ENCODE peak calls at places on chromosomes 4 and X, in nine cellular contexts. W is activated B cell treated with CpG ODN at 0.5 μM for 24 hours, I is breast epithelium, K is RWPE1, V is heart right ventricle, Y is OCI-LY7, T is colonic mucosa, R is spleen, G is K562. S is an unnamed sample.

GRCh38 chr4:183912585-183912984 is 7.5 kb downstream of the STOX2 start:
- DNase-seq in W (no peak), I (no peak), K (peak), V (no peak), Y (no peak), T (no peak), R (no peak), G (no peak), S (no peak)

GRCh38 chrX:12239356-12240082 is 101.2 kb downstream of the FRMPD4 start:
- DNase-seq in W (no peak), I (no peak), K (no peak), V (no peak), Y (no peak), T (no peak), R (no peak), G (no peak), S (no peak)

GRCh38 chrX:47568656-47569295 is 7.8 kb downstream of the ARAF start:
- DNase-seq in W (no peak), I (no peak), K (no peak), V (no peak), Y (peak), T (no peak), R (no peak), G (no peak), S (no peak)

GRCh38 chrX:92213781-92214180 is 434.6 kb downstream of the PCDH11X start:
- DNase-seq in W (no peak), I (no peak), K (peak), V (no peak), Y (no peak), T (no peak), R (no peak), G (no peak), S (no peak)

GRCh38 chrX:124406294-124407013 is 60.1 kb downstream of the SH2D1A start:
- DNase-seq in W (no peak), I (no peak), K (peak), V (peak), Y (peak), T (peak), R (no peak), G (peak), S (no peak)

GRCh38 chrX:15055146-15055930 is 182.1 kb downstream of the MOSPD2 start:
- DNase-seq in W (no peak), I (no peak), K (no peak), V (no peak), Y (no peak), T (no peak), R (no peak), G (no peak), S (no peak)

GRCh38 chr4:15457401-15458201 is 12.1 kb upstream of the CC2D2A start:
- DNase-seq in W (no peak), I (no peak), K (no peak), V (no peak), Y (peak), T (no peak), R (no peak), G (peak), S (no peak)

GRCh38 chr4:23930750-23931488 is 41.1 kb upstream of the PPARGC1A start:
- DNase-seq in W (no peak), I (peak), K (no peak), V (peak), Y (no peak), T (peak), R (no peak), G (no peak), S (no peak)

GRCh38 chr4:129808242-129808641 is 712.3 kb downstream of the C4orf33 start:
- DNase-seq in W (no peak), I (no peak), K (no peak), V (no peak), Y (no peak), T (no peak), R (no peak), G (no peak), S (no peak)

GRCh38 chr4:184351560-184352451 is 122.5 kb downstream of the IRF2 start:
- DNase-seq in W (no peak), I (no peak), K (no peak), V (no peak), Y (no peak), T (no peak), R (no peak), G (no peak), S (no peak)

GRCh38 chr4:11079171-11079570 is 349.5 kb downstream of the HS3ST1 start:
- DNase-seq in W (no peak), I (no peak), K (peak), V (no peak), Y (no peak), T (no peak), R (no peak), G (no peak), S (no peak)

GRCh38 chr4:143586080-143586479 is 72.6 kb downstream of the SMARCA5 start:
- DNase-seq in W (no peak), I (no peak), K (no peak), V (no peak), Y (no peak), T (no peak), R (no peak), G (no peak), S (no peak)

GRCh38 chr4:143585548-143585947 is 72.0 kb downstream of the SMARCA5 start:
- DNase-seq in W (no peak), I (no peak), K (no peak), V (no peak), Y (no peak), T (no peak), R (no peak), G (no peak), S (no peak)

GRCh38 chr4:143587703-143588102 is 74.2 kb downstream of the SMARCA5 start:
- DNase-seq in W (no peak), I (no peak), K (no peak), V (no peak), Y (no peak), T (no peak), R (no peak), G (no peak), S (no peak)
- TF ChIP-seq CTCF in W (no peak), I (no peak), K (no peak), V (peak), Y (peak), T (no peak), R (no peak), G (peak), S (no peak)

DNA sequence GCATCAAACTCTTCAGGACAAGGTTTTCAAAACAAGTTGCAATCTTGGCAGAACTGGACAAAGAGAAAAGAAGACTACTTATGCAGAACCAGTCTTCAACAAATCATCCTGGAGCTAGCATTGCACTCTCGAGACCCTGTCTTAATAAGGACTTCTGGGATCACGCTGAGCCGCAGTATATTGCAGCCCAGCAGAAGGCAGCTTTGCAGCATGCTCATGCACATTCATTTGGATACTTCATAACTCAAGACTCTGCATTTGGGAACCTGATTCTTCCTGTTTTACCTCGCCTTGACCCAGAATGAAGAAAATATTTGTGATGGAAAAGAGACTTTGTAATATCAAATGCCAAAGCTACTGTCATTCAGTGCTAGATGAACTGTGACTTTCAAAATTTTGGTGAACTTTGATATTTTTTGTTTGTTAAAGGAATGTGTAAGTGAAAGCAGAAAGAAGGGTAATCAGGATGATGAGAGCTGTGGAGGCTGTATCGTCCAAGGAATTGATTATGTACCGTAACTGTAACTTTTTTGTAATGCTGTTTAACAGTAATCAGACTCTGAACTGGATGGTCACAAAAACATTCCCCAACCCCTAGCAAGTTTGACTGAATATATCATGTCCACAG is 27.2 kb downstream of the HSPA4L start:
- DNase-seq in W (no peak), I (no peak), K (no peak), V (no peak), Y (no peak), T (no peak), R (no peak), G (no peak), S (no peak)
- TF ChIP-seq CTCF in W (no peak), I (no peak), K (no peak), V (no peak), Y (no peak), T (no peak), R (no peak), G (peak), S (no peak)

GRCh38 chr4:158758142-158758541 is 10.7 kb upstream of the FNIP2 start:
- DNase-seq in W (no peak), I (no peak), K (no peak), V (no peak), Y (no peak), T (no peak), R (no peak), G (no peak), S (no peak)
- TF ChIP-seq CTCF in W (no peak), I (no peak), K (no peak), V (no peak), Y (no peak), T (no peak), R (no peak), G (no peak), S (no peak)

GRCh38 chr4:101033986-101034385 is 313.3 kb downstream of the PPP3CA start:
- DNase-seq in W (no peak), I (no peak), K (no peak), V (no peak), Y (no peak), T (no peak), R (no peak), G (no peak), S (no peak)
- TF ChIP-seq CTCF in W (no peak), I (no peak), K (no peak), V (no peak), Y (peak), T (no peak), R (no peak), G (no peak), S (no peak)

GRCh38 chr4:177671845-177672244 is 229.6 kb upstream of the AGA start:
- DNase-seq in W (no peak), I (no peak), K (no peak), V (no peak), Y (no peak), T (no peak), R (no peak), G (no peak), S (no peak)

GRCh38 chr4:177671387-177671786 is 229.2 kb upstream of the AGA start:
- DNase-seq in W (no peak), I (no peak), K (no peak), V (no peak), Y (no peak), T (no peak), R (no peak), G (no peak), S (no peak)

GRCh38 chr4:177667687-177668086 is 225.4 kb upstream of the AGA start:
- DNase-seq in W (no peak), I (no peak), K (no peak), V (no peak), Y (no peak), T (no peak), R (no peak), G (no peak), S (no peak)
- TF ChIP-seq CTCF in W (no peak), I (no peak), K (peak), V (peak), Y (no peak), T (peak), R (no peak), G (no peak), S (no peak)

GRCh38 chr4:2714071-2714770 is 41.9 kb downstream of the TNIP2 start:
- DNase-seq in W (no peak), I (no peak), K (no peak), V (peak), Y (no peak), T (no peak), R (peak), G (no peak), S (no peak)
- TF ChIP-seq CTCF in W (no peak), I (no peak), K (no peak), V (peak), Y (no peak), T (no peak), R (no peak), G (no peak), S (no peak)

DNA sequence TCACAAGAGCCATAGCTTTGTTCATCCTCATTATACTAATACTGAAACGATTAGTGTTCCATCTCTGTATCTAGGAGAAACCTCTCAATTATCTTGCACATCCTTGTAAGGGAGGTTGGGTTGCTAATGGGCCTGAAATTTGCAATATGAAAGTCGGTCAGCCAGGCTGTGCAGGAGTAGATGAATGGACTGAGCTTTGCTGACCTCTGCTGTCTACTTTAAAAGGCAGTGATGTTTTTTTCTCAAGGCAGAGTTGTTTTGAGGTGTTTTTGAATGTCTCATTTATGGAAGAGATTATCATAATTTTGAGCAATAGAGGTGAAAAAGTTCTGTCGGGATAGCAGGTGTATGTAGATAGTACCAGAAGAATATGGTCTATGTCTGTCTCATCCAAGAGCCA is 47.9 kb upstream of the LINC00632 start:
- DNase-seq in W (no peak), I (no peak), K (no peak), V (no peak), Y (no peak), T (no peak), R (no peak), G (no peak), S (no peak)
- TF ChIP-seq CTCF in W (no peak), I (no peak), K (no peak), V (no peak), Y (no peak), T (no peak), R (no peak), G (no peak), S (no peak)

GRCh38 chr4:38670939-38671593 is 7.1 kb downstream of the KLF3 start:
- DNase-seq in W (no peak), I (no peak), K (no peak), V (no peak), Y (no peak), T (peak), R (no peak), G (no peak), S (no peak)

GRCh38 chr4:38669233-38669632 is 5.2 kb downstream of the KLF3 start:
- DNase-seq in W (no peak), I (no peak), K (no peak), V (no peak), Y (no peak), T (no peak), R (no peak), G (no peak), S (no peak)

GRCh38 chr4:38668203-38668602 is 4.2 kb downstream of the KLF3 start:
- DNase-seq in W (no peak), I (no peak), K (no peak), V (no peak), Y (no peak), T (no peak), R (no peak), G (no peak), S (no peak)

GRCh38 chr4:38671594-38671943 is 7.6 kb downstream of the KLF3 start:
- DNase-seq in W (no peak), I (no peak), K (no peak), V (no peak), Y (no peak), T (no peak), R (no peak), G (no peak), S (no peak)

DNA sequence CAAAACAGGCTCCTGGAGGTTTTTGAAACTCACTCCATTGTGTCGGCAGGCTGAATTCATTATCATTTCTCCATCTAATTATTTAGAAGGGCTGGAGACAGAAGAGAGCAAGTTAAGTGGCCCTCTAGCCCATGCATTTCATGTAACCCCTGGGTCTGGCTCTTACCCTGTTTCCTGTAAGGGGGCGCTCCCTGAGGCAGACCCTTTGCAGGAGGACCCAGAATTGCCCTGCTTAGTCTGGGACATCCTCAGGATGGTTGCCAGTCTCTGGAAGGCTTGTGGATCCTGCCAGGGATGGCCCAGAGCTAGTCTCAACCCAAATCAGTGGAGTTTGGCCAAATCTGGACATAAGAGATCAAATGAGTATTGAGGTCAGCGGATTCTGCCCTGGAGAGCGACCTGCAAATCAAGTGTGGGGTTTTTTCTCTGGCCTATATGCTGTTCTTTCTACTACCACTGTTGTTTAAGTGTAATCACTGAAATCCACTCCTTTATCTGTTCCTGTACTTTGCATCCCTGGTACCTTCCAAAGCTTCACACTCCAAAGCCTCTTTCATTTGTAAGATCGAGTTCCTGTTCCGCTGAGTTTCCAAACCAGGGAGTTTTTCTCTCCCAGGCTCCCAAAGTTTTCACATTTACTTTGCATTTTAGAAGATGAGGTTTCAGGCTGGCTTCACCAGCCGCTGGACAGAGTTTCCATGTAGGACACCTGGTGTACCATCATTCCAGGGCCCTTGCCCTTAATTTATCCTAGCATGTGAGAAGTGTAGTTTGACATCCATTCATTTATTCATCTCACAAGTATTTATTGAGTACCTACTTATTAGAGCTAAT is 6.3 kb downstream of the KLF3 start:
- DNase-seq in W (no peak), I (no peak), K (no peak), V (no peak), Y (no peak), T (peak), R (no peak), G (no peak), S (no peak)
- TF ChIP-seq CTCF in W (no peak), I (no peak), K (no peak), V (no peak), Y (no peak), T (no peak), R (no peak), G (no peak), S (no peak)

DNA sequence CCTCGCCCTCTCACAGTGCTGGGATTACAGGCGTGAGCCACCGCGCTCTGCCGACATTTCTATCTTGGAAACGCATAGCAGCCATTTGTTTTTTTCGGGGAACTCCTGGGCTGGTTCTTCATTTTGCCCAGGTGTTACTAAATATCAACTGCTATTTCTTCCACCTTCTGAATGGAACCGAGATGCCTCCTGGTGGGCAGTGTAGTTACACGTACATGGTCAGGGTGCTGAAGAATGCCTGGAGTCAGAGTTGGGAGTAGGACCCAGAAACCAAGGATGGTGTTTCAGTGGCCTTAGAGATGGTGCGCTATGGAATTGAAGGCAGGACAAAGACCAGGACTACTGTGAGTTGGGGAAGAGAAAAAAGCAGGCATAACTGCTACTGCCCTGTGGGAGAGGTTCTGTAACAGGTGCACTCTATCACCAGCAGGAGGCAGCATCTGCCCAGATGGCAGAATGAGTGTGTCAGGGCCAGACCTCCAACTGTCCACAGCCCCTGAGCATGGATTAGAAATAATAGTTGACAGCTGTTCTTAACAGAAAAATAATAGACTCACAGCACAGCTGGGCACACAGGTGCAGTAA is 81.7 kb downstream of the ZC4H2 start:
- DNase-seq in W (no peak), I (no peak), K (no peak), V (no peak), Y (peak), T (peak), R (no peak), G (peak), S (no peak)
- TF ChIP-seq CTCF in W (no peak), I (no peak), K (no peak), V (peak), Y (peak), T (peak), R (no peak), G (peak), S (no peak)

DNA sequence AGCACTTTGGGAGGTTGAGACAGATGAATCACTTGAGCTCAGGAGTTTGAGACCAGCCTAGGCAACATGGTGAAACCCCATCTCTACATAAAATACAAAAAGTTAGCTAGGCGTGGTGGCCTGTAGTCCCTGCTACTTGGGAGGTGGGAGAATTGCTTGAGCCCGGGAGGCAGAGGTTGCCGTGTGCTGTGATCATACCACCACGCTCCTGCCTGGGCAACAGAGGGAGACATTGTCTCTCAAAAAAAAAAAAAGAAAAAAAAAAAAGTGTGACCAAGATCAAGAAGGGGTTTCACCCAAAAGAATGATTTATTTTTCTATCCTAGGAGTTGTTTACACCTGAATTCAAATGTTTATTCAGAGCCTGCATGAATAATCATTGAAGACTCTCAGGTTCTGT is 572.4 kb upstream of the GALNT7 start:
- DNase-seq in W (no peak), I (no peak), K (no peak), V (no peak), Y (no peak), T (no peak), R (no peak), G (no peak), S (no peak)
- TF ChIP-seq CTCF in W (no peak), I (no peak), K (no peak), V (no peak), Y (no peak), T (peak), R (no peak), G (no peak), S (no peak)